ENCODE peak calls at places on chromosomes 16 and 17, in eight cellular contexts. T is CD8-positive, alpha-beta T cell; U is NCI-H748 treated with DMSO at 0.1 percent for 48 hours; C is NCI-H446; O is stimulated activated CD8-positive, alpha-beta memory T cell treated with anti-CD3 and anti-CD28 coated beads, Interleukin-7, amount 100 ng/mL, for 48 hours; F is T-cell; N is activated CD4-positive, alpha-beta T cell treated with anti-CD3 and anti-CD28 coated beads, Interleukin-2, amount 50 U/mL, for 1 hour; L is HCT116. X is an unnamed sample.

GRCh38 chr16:78925071-78925714 is 675.3 kb downstream of the MAF start:
- DNase-seq in T (no peak), U (no peak), C (no peak), O (peak; percentile 5), F (peak; percentile 7), N (peak; percentile 14), L (peak; percentile 31), X (peak; percentile 7)

GRCh38 chr17:74424658-74425057 is 7.2 kb upstream of the GPRC5C start:
- DNase-seq in T (no peak), U (no peak), C (no peak), O (no peak), F (no peak), N (no peak), L (no peak), X (no peak)

GRCh38 chr16:68230956-68231355 is 5.0 kb downstream of the ESRP2 start:
- DNase-seq in T (no peak), U (no peak), C (no peak), O (no peak), F (no peak), N (no peak), L (no peak), X (no peak)

GRCh38 chr16:4917117-4917516 is 19.8 kb downstream of the PPL start:
- DNase-seq in T (no peak), U (no peak), C (no peak), O (no peak), F (no peak), N (no peak), L (no peak), X (no peak)

GRCh38 chr16:73197598-73197997 is 149.7 kb upstream of the ZFHX3 start:
- DNase-seq in T (no peak), U (no peak), C (no peak), O (no peak), F (no peak), N (no peak), L (no peak), X (no peak)

GRCh38 chr17:35896011-35896587 is 15.9 kb upstream of the CCL5 start:
- DNase-seq in T (no peak), U (no peak), C (no peak), O (no peak), F (peak; percentile 26), N (peak; percentile 16), L (no peak), X (no peak)

GRCh38 chr16:85767569-85767968 is 16.7 kb upstream of the C16orf74 start:
- DNase-seq in T (no peak), U (no peak), C (no peak), O (no peak), F (no peak), N (no peak), L (peak; percentile 67), X (no peak)

GRCh38 chr17:39706383-39706782 is 6.5 kb downstream of the ERBB2 start:
- DNase-seq in T (no peak), U (no peak), C (no peak), O (no peak), F (no peak), N (no peak), L (no peak), X (no peak)

GRCh38 chr17:76147211-76148014 is 6.4 kb upstream of the FOXJ1 start:
- DNase-seq in T (no peak), U (peak; percentile 10), C (peak; percentile 25), O (no peak), F (no peak), N (no peak), L (peak; percentile 35), X (no peak)

GRCh38 chr17:65749479-65749878 is 188.0 kb upstream of the AXIN2 start:
- DNase-seq in T (no peak), U (no peak), C (no peak), O (no peak), F (no peak), N (no peak), L (peak; percentile 66), X (no peak)

GRCh38 chr17:82367724-82368524 is 3.6 kb upstream of the UTS2R start:
- DNase-seq in T (no peak), U (no peak), C (no peak), O (no peak), F (no peak), N (no peak), L (peak; percentile 98), X (peak; percentile 78)

GRCh38 chr17:20156196-20157077 is 147.3 kb downstream of the SPECC1 start:
- DNase-seq in T (no peak), U (no peak), C (no peak), O (no peak), F (no peak), N (peak; percentile 14), L (peak; percentile 38), X (no peak)

GRCh38 chr16:87297918-87298631 is 19.1 kb downstream of the C16orf95 start:
- DNase-seq in T (no peak), U (peak; percentile 1), C (no peak), O (no peak), F (peak; percentile 29), N (peak; percentile 34), L (no peak), X (no peak)

GRCh38 chr17:31424944-31425582 is 33.6 kb downstream of the RAB11FIP4 start:
- DNase-seq in T (no peak), U (no peak), C (no peak), O (no peak), F (no peak), N (no peak), L (no peak), X (no peak)

GRCh38 chr16:75703341-75703740 is 2.1 kb upstream of the DUXB start:
- DNase-seq in T (no peak), U (no peak), C (no peak), O (no peak), F (no peak), N (no peak), L (no peak), X (no peak)

GRCh38 chr17:72122668-72123495 is 2.1 kb downstream of the SOX9 start:
- DNase-seq in T (no peak), U (no peak), C (no peak), O (no peak), F (no peak), N (no peak), L (no peak), X (no peak)

GRCh38 chr16:49854227-49855203 is 1.4 kb downstream of the ZNF423 start:
- DNase-seq in T (no peak), U (no peak), C (no peak), O (no peak), F (no peak), N (no peak), L (no peak), X (no peak)

GRCh38 chr16:997440-998051 is 16.0 kb downstream of the SOX8 start:
- DNase-seq in T (no peak), U (no peak), C (no peak), O (peak; percentile 25), F (peak; percentile 68), N (peak; percentile 67), L (no peak), X (no peak)

GRCh38 chr16:23501291-23501690 is 9.0 kb downstream of the GGA2 start:
- DNase-seq in T (no peak), U (no peak), C (no peak), O (no peak), F (no peak), N (no peak), L (no peak), X (no peak)

GRCh38 chr17:16215002-16215272 is 397 bp downstream of the NCOR1 start:
- DNase-seq in T (peak; percentile 8), U (peak; percentile 44), C (no peak), O (peak; percentile 26), F (no peak), N (peak; percentile 18), L (no peak), X (no peak)

X was measured in iPS DF 19.7.